ENCODE peak calls at places on chromosomes 2 and 18, in nine cellular contexts. One of them, this sample, is unnamed.

GRCh38 chr2:120593921-120594686 is 141.6 kb upstream of the GLI2 start:
- DNase-seq in stomach: no peak
- DNase-seq in tibial nerve: no peak
- DNase-seq in GM12878: no peak
- DNase-seq in esophagus muscularis mucosa: no peak
- DNase-seq in A549: no peak
- DNase-seq in transverse colon: no peak
- DNase-seq in H1: no peak
- DNase-seq in K562: no peak
- DNase-seq in this sample: no peak

GRCh38 chr2:45014016-45014702 is 4.9 kb upstream of the SIX2 start:
- DNase-seq in stomach: peak
- DNase-seq in tibial nerve: no peak
- DNase-seq in GM12878: no peak
- DNase-seq in esophagus muscularis mucosa: no peak
- DNase-seq in A549: peak
- DNase-seq in transverse colon: peak
- DNase-seq in H1: no peak
- DNase-seq in K562: peak
- DNase-seq in this sample: no peak

GRCh38 chr2:48952071-48952604 is 196.6 kb upstream of the LHCGR start:
- DNase-seq in stomach: no peak
- DNase-seq in tibial nerve: no peak
- DNase-seq in GM12878: no peak
- DNase-seq in esophagus muscularis mucosa: no peak
- DNase-seq in A549: no peak
- DNase-seq in transverse colon: no peak
- DNase-seq in H1: no peak
- DNase-seq in K562: no peak
- DNase-seq in this sample: no peak

GRCh38 chr18:50374170-50374752 is 585 bp upstream of the SKA1 start:
- DNase-seq in stomach: no peak
- DNase-seq in tibial nerve: no peak
- DNase-seq in GM12878: no peak
- DNase-seq in esophagus muscularis mucosa: no peak
- DNase-seq in A549: no peak
- DNase-seq in transverse colon: no peak
- DNase-seq in H1: no peak
- DNase-seq in K562: no peak
- DNase-seq in this sample: no peak

GRCh38 chr2:216549926-216550690 is 51.5 kb downstream of the RPL37A start:
- DNase-seq in stomach: no peak
- DNase-seq in tibial nerve: no peak
- DNase-seq in GM12878: no peak
- DNase-seq in esophagus muscularis mucosa: no peak
- DNase-seq in A549: no peak
- DNase-seq in transverse colon: no peak
- DNase-seq in H1: no peak
- DNase-seq in K562: no peak
- DNase-seq in this sample: no peak

GRCh38 chr18:39732918-39733317 is 2167.3 kb upstream of the CELF4 start:
- DNase-seq in stomach: no peak
- DNase-seq in tibial nerve: no peak
- DNase-seq in GM12878: no peak
- DNase-seq in esophagus muscularis mucosa: no peak
- DNase-seq in A549: no peak
- DNase-seq in transverse colon: no peak
- DNase-seq in H1: no peak
- DNase-seq in K562: no peak
- DNase-seq in this sample: no peak

GRCh38 chr2:99593692-99594427 is 104.0 kb upstream of the REV1 start:
- DNase-seq in stomach: no peak
- DNase-seq in tibial nerve: no peak
- DNase-seq in GM12878: no peak
- DNase-seq in esophagus muscularis mucosa: no peak
- DNase-seq in A549: no peak
- DNase-seq in transverse colon: no peak
- DNase-seq in H1: no peak
- DNase-seq in K562: no peak
- DNase-seq in this sample: no peak

GRCh38 chr2:203451686-203452085 is 83.4 kb downstream of the RAPH1 start:
- DNase-seq in stomach: no peak
- DNase-seq in tibial nerve: no peak
- DNase-seq in GM12878: no peak
- DNase-seq in esophagus muscularis mucosa: no peak
- DNase-seq in A549: no peak
- DNase-seq in transverse colon: no peak
- DNase-seq in H1: no peak
- DNase-seq in K562: no peak
- DNase-seq in this sample: no peak

GRCh38 chr2:128363991-128364390 is 45.3 kb upstream of the HS6ST1 start:
- DNase-seq in stomach: no peak
- DNase-seq in tibial nerve: no peak
- DNase-seq in GM12878: no peak
- DNase-seq in esophagus muscularis mucosa: no peak
- DNase-seq in A549: no peak
- DNase-seq in transverse colon: no peak
- DNase-seq in H1: peak
- DNase-seq in K562: no peak
- DNase-seq in this sample: no peak

GRCh38 chr18:14997367-14997766 is 249.4 kb downstream of the ANKRD30B start:
- DNase-seq in stomach: no peak
- DNase-seq in tibial nerve: no peak
- DNase-seq in GM12878: no peak
- DNase-seq in esophagus muscularis mucosa: peak
- DNase-seq in A549: no peak
- DNase-seq in transverse colon: no peak
- DNase-seq in H1: no peak
- DNase-seq in K562: no peak
- DNase-seq in this sample: no peak

GRCh38 chr2:20450201-20451108 is 3.6 kb downstream of the RHOB start:
- DNase-seq in stomach: peak
- DNase-seq in tibial nerve: peak
- DNase-seq in GM12878: no peak
- DNase-seq in esophagus muscularis mucosa: no peak
- DNase-seq in A549: no peak
- DNase-seq in transverse colon: peak
- DNase-seq in H1: peak
- DNase-seq in K562: no peak
- DNase-seq in this sample: peak

GRCh38 chr18:58496231-58496630 is 132.7 kb downstream of the ALPK2 start:
- DNase-seq in stomach: no peak
- DNase-seq in tibial nerve: no peak
- DNase-seq in GM12878: no peak
- DNase-seq in esophagus muscularis mucosa: no peak
- DNase-seq in A549: no peak
- DNase-seq in transverse colon: no peak
- DNase-seq in H1: no peak
- DNase-seq in K562: no peak
- DNase-seq in this sample: no peak

DNA sequence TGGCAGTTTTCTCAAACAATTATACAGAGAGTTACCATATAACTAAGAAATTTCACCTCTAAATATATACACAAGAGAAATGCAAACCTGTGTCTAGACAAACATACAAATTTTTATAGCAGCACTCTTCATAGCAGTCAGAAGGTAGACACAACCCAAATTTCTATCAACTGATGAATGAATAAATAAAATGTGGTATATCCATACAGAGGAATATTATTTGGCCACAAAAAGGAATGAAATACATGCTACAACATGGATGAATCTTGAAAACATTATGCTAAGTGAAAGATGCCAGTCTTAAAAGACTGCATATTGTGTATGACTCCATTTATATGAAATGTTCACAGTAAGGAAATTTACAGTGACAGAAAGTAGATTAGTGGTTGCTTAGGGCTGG is 30.6 kb upstream of the KDM3A start:
- DNase-seq in stomach: no peak
- DNase-seq in tibial nerve: no peak
- DNase-seq in GM12878: no peak
- DNase-seq in esophagus muscularis mucosa: no peak
- DNase-seq in A549: no peak
- DNase-seq in transverse colon: no peak
- DNase-seq in H1: no peak
- DNase-seq in K562: no peak
- DNase-seq in this sample: no peak
- H3K27ac ChIP-seq in stomach: no peak
- H3K27ac ChIP-seq in tibial nerve: no peak
- H3K27ac ChIP-seq in GM12878: no peak
- H3K27ac ChIP-seq in esophagus muscularis mucosa: no peak
- H3K27ac ChIP-seq in A549: no peak
- H3K27ac ChIP-seq in transverse colon: no peak
- H3K27ac ChIP-seq in H1: no peak
- H3K27ac ChIP-seq in K562: no peak
- H3K27ac ChIP-seq in this sample: no peak

GRCh38 chr18:63084220-63084619 is 235.3 kb downstream of the BCL2 start:
- DNase-seq in stomach: no peak
- DNase-seq in tibial nerve: no peak
- DNase-seq in GM12878: no peak
- DNase-seq in esophagus muscularis mucosa: peak
- DNase-seq in A549: no peak
- DNase-seq in transverse colon: no peak
- DNase-seq in H1: no peak
- DNase-seq in K562: no peak
- DNase-seq in this sample: no peak

GRCh38 chr18:63079114-63079513 is 240.5 kb downstream of the BCL2 start:
- DNase-seq in stomach: no peak
- DNase-seq in tibial nerve: no peak
- DNase-seq in GM12878: peak
- DNase-seq in esophagus muscularis mucosa: no peak
- DNase-seq in A549: no peak
- DNase-seq in transverse colon: no peak
- DNase-seq in H1: no peak
- DNase-seq in K562: no peak
- DNase-seq in this sample: no peak

GRCh38 chr18:63085611-63086010 is 234.0 kb downstream of the BCL2 start:
- DNase-seq in stomach: no peak
- DNase-seq in tibial nerve: no peak
- DNase-seq in GM12878: no peak
- DNase-seq in esophagus muscularis mucosa: no peak
- DNase-seq in A549: no peak
- DNase-seq in transverse colon: no peak
- DNase-seq in H1: no peak
- DNase-seq in K562: no peak
- DNase-seq in this sample: no peak

GRCh38 chr18:63083555-63083954 is 236.0 kb downstream of the BCL2 start:
- DNase-seq in stomach: no peak
- DNase-seq in tibial nerve: no peak
- DNase-seq in GM12878: no peak
- DNase-seq in esophagus muscularis mucosa: no peak
- DNase-seq in A549: no peak
- DNase-seq in transverse colon: no peak
- DNase-seq in H1: no peak
- DNase-seq in K562: no peak
- DNase-seq in this sample: no peak

GRCh38 chr18:63082661-63083531 is 236.7 kb downstream of the BCL2 start:
- DNase-seq in stomach: no peak
- DNase-seq in tibial nerve: no peak
- DNase-seq in GM12878: no peak
- DNase-seq in esophagus muscularis mucosa: no peak
- DNase-seq in A549: no peak
- DNase-seq in transverse colon: no peak
- DNase-seq in H1: no peak
- DNase-seq in K562: no peak
- DNase-seq in this sample: no peak
- TF ChIP-seq EP300 in stomach: no peak
- TF ChIP-seq EP300 in tibial nerve: no peak
- TF ChIP-seq EP300 in GM12878: no peak
- TF ChIP-seq EP300 in esophagus muscularis mucosa: no peak
- TF ChIP-seq EP300 in A549: no peak
- TF ChIP-seq EP300 in transverse colon: no peak
- TF ChIP-seq EP300 in H1: no peak
- TF ChIP-seq EP300 in K562: no peak
- TF ChIP-seq EP300 in this sample: no peak

GRCh38 chr2:152473151-152473857 is 138.3 kb downstream of the FMNL2 start:
- DNase-seq in stomach: no peak
- DNase-seq in tibial nerve: no peak
- DNase-seq in GM12878: no peak
- DNase-seq in esophagus muscularis mucosa: no peak
- DNase-seq in A549: no peak
- DNase-seq in transverse colon: no peak
- DNase-seq in H1: no peak
- DNase-seq in K562: no peak
- DNase-seq in this sample: no peak

GRCh38 chr2:152471013-152471412 is 136.0 kb downstream of the FMNL2 start:
- DNase-seq in stomach: no peak
- DNase-seq in tibial nerve: no peak
- DNase-seq in GM12878: no peak
- DNase-seq in esophagus muscularis mucosa: no peak
- DNase-seq in A549: no peak
- DNase-seq in transverse colon: no peak
- DNase-seq in H1: no peak
- DNase-seq in K562: no peak
- DNase-seq in this sample: no peak

GRCh38 chr2:152468832-152469692 is 134.1 kb downstream of the FMNL2 start:
- DNase-seq in stomach: no peak
- DNase-seq in tibial nerve: no peak
- DNase-seq in GM12878: peak
- DNase-seq in esophagus muscularis mucosa: peak
- DNase-seq in A549: no peak
- DNase-seq in transverse colon: peak
- DNase-seq in H1: no peak
- DNase-seq in K562: no peak
- DNase-seq in this sample: no peak

GRCh38 chr2:152472524-152472923 is 137.6 kb downstream of the FMNL2 start:
- DNase-seq in stomach: no peak
- DNase-seq in tibial nerve: no peak
- DNase-seq in GM12878: no peak
- DNase-seq in esophagus muscularis mucosa: no peak
- DNase-seq in A549: no peak
- DNase-seq in transverse colon: no peak
- DNase-seq in H1: no peak
- DNase-seq in K562: no peak
- DNase-seq in this sample: no peak

GRCh38 chr2:152471499-152471898 is 136.5 kb downstream of the FMNL2 start:
- DNase-seq in stomach: no peak
- DNase-seq in tibial nerve: no peak
- DNase-seq in GM12878: no peak
- DNase-seq in esophagus muscularis mucosa: no peak
- DNase-seq in A549: no peak
- DNase-seq in transverse colon: no peak
- DNase-seq in H1: no peak
- DNase-seq in K562: no peak
- DNase-seq in this sample: no peak
- H3K27ac ChIP-seq in stomach: peak
- H3K27ac ChIP-seq in tibial nerve: peak
- H3K27ac ChIP-seq in GM12878: no peak
- H3K27ac ChIP-seq in esophagus muscularis mucosa: peak
- H3K27ac ChIP-seq in A549: peak
- H3K27ac ChIP-seq in transverse colon: peak
- H3K27ac ChIP-seq in H1: no peak
- H3K27ac ChIP-seq in K562: no peak
- H3K27ac ChIP-seq in this sample: no peak

DNA sequence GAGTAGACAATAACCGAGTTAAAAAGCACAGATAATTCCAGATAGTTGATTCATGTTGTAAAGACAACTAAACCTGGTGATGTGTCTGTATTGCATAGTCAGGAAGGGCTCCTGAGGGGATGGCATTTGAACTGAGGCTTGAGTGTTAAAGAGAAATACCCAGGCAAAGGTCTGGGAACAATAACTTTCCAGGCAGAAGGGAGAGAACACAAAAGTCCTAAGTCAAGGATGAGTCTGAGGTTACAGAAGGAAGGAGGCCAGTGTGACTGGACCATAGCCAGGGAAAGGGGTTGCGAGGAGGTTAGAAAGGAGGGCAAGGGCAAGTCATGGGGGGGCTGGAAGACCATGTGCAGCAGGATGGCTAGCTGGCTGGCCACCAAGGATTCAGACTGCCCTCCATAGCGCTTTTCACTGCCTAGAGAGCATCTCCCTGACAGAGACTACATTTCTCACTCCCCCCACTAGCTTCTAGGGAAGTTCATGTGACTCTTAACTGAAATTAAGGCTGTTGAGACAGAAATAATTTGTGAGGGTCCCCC is 135.5 kb upstream of the CREB1 start:
- DNase-seq in stomach: no peak
- DNase-seq in tibial nerve: no peak
- DNase-seq in GM12878: no peak
- DNase-seq in esophagus muscularis mucosa: no peak
- DNase-seq in A549: no peak
- DNase-seq in transverse colon: no peak
- DNase-seq in H1: no peak
- DNase-seq in K562: no peak
- DNase-seq in this sample: no peak
- TF ChIP-seq EP300 in stomach: no peak
- TF ChIP-seq EP300 in tibial nerve: no peak
- TF ChIP-seq EP300 in GM12878: no peak
- TF ChIP-seq EP300 in esophagus muscularis mucosa: no peak
- TF ChIP-seq EP300 in A549: no peak
- TF ChIP-seq EP300 in transverse colon: no peak
- TF ChIP-seq EP300 in H1: no peak
- TF ChIP-seq EP300 in K562: no peak
- TF ChIP-seq EP300 in this sample: no peak